ENCODE peak calls at places on chromosome 10, in seven cellular contexts. One of them, this sample, is unnamed.

GRCh38 chr10:6204063-6204340 is 1.3 kb downstream of the PFKFB3 start:
- DNase-seq in stromal cell of bone marrow: no peak
- DNase-seq in cortex of kidney: no peak
- DNase-seq in GM23338: peak; percentile 47
- DNase-seq in nephron progenitor cell: peak; percentile 65
- DNase-seq in chondrocyte: no peak
- DNase-seq in memory B cell: peak; percentile 32
- DNase-seq in this sample: peak; percentile 24

GRCh38 chr10:102654969-102655368 is 10.7 kb downstream of the TRIM8 start:
- DNase-seq in nephron progenitor cell: no peak
- DNase-seq in chondrocyte: no peak
- DNase-seq in GM23338: no peak
- DNase-seq in cortex of kidney: no peak
- DNase-seq in stromal cell of bone marrow: no peak
- DNase-seq in memory B cell: no peak
- DNase-seq in this sample: no peak

GRCh38 chr10:126133082-126133620 is 236.8 kb downstream of the FANK1 start:
- DNase-seq in GM23338: no peak
- DNase-seq in memory B cell: no peak
- DNase-seq in stromal cell of bone marrow: no peak
- DNase-seq in nephron progenitor cell: no peak
- DNase-seq in chondrocyte: no peak
- DNase-seq in cortex of kidney: no peak
- DNase-seq in this sample: no peak

GRCh38 chr10:52636874-52637273 is 135.7 kb downstream of the MBL2 start:
- DNase-seq in GM23338: no peak
- DNase-seq in nephron progenitor cell: no peak
- DNase-seq in chondrocyte: no peak
- DNase-seq in cortex of kidney: no peak
- DNase-seq in memory B cell: no peak
- DNase-seq in stromal cell of bone marrow: no peak
- DNase-seq in this sample: no peak

GRCh38 chr10:5861269-5862031 is 28.2 kb downstream of the ANKRD16 start:
- DNase-seq in GM23338: no peak
- DNase-seq in memory B cell: no peak
- DNase-seq in chondrocyte: peak; percentile 8
- DNase-seq in cortex of kidney: no peak
- DNase-seq in stromal cell of bone marrow: peak; percentile 85
- DNase-seq in nephron progenitor cell: no peak
- DNase-seq in this sample: peak; percentile 68

GRCh38 chr10:116653885-116654284 is 33.1 kb downstream of the PNLIPRP2 start:
- DNase-seq in cortex of kidney: no peak
- DNase-seq in chondrocyte: no peak
- DNase-seq in nephron progenitor cell: no peak
- DNase-seq in memory B cell: no peak
- DNase-seq in GM23338: no peak
- DNase-seq in stromal cell of bone marrow: peak; percentile 13
- DNase-seq in this sample: no peak

GRCh38 chr10:95374597-95375209 is 83.9 kb upstream of the PDLIM1 start:
- DNase-seq in stromal cell of bone marrow: peak; percentile 44
- DNase-seq in cortex of kidney: no peak
- DNase-seq in nephron progenitor cell: peak; percentile 83
- DNase-seq in GM23338: peak; percentile 93
- DNase-seq in chondrocyte: no peak
- DNase-seq in memory B cell: peak; percentile 37
- DNase-seq in this sample: peak; percentile 81

GRCh38 chr10:133445268-133445732 is 8.4 kb upstream of the SCART1 start:
- DNase-seq in cortex of kidney: no peak
- DNase-seq in stromal cell of bone marrow: no peak
- DNase-seq in GM23338: no peak
- DNase-seq in memory B cell: no peak
- DNase-seq in chondrocyte: peak; percentile 91
- DNase-seq in nephron progenitor cell: no peak
- DNase-seq in this sample: no peak

GRCh38 chr10:3106908-3107425 is 39.6 kb downstream of the PFKP start:
- DNase-seq in stromal cell of bone marrow: peak; percentile 49
- DNase-seq in memory B cell: no peak
- DNase-seq in GM23338: no peak
- DNase-seq in cortex of kidney: no peak
- DNase-seq in chondrocyte: peak; percentile 10
- DNase-seq in nephron progenitor cell: no peak
- DNase-seq in this sample: no peak

GRCh38 chr10:96369890-96370574 is 11.2 kb upstream of the OPALIN start:
- DNase-seq in cortex of kidney: no peak
- DNase-seq in stromal cell of bone marrow: no peak
- DNase-seq in memory B cell: no peak
- DNase-seq in chondrocyte: no peak
- DNase-seq in GM23338: peak; percentile 12
- DNase-seq in nephron progenitor cell: no peak
- DNase-seq in this sample: peak; percentile 82

GRCh38 chr10:124983321-124983720 is 41.4 kb downstream of the ZRANB1 start:
- DNase-seq in cortex of kidney: no peak
- DNase-seq in memory B cell: no peak
- DNase-seq in GM23338: peak; percentile 36
- DNase-seq in stromal cell of bone marrow: no peak
- DNase-seq in nephron progenitor cell: no peak
- DNase-seq in chondrocyte: no peak
- DNase-seq in this sample: no peak

GRCh38 chr10:3761111-3761686 is 23.8 kb downstream of the KLF6 start:
- DNase-seq in memory B cell: peak; percentile 66
- DNase-seq in stromal cell of bone marrow: no peak
- DNase-seq in cortex of kidney: no peak
- DNase-seq in GM23338: no peak
- DNase-seq in chondrocyte: no peak
- DNase-seq in nephron progenitor cell: no peak
- DNase-seq in this sample: peak; percentile 54

GRCh38 chr10:95601116-95601719 is 40.0 kb upstream of the SORBS1 start:
- DNase-seq in chondrocyte: no peak
- DNase-seq in memory B cell: peak; percentile 21
- DNase-seq in stromal cell of bone marrow: peak; percentile 76
- DNase-seq in nephron progenitor cell: peak; percentile 80
- DNase-seq in GM23338: peak; percentile 98
- DNase-seq in cortex of kidney: no peak
- DNase-seq in this sample: peak; percentile 90

GRCh38 chr10:132714906-132715790 is 70.8 kb downstream of the NKX6-2 start:
- DNase-seq in nephron progenitor cell: peak; percentile 8
- DNase-seq in chondrocyte: peak; percentile 81
- DNase-seq in memory B cell: no peak
- DNase-seq in GM23338: no peak
- DNase-seq in stromal cell of bone marrow: no peak
- DNase-seq in cortex of kidney: no peak
- DNase-seq in this sample: no peak

GRCh38 chr10:28928484-28928883 is 251.2 kb downstream of the BAMBI start:
- DNase-seq in memory B cell: no peak
- DNase-seq in cortex of kidney: no peak
- DNase-seq in GM23338: no peak
- DNase-seq in nephron progenitor cell: no peak
- DNase-seq in chondrocyte: no peak
- DNase-seq in stromal cell of bone marrow: no peak
- DNase-seq in this sample: no peak

GRCh38 chr10:62037166-62037831 is 135.8 kb downstream of the ARID5B start:
- DNase-seq in cortex of kidney: no peak
- DNase-seq in nephron progenitor cell: no peak
- DNase-seq in memory B cell: no peak
- DNase-seq in chondrocyte: no peak
- DNase-seq in GM23338: no peak
- DNase-seq in stromal cell of bone marrow: peak; percentile 68
- DNase-seq in this sample: no peak

GRCh38 chr10:58513189-58514101 is 773 bp downstream of the BICC1 start:
- DNase-seq in stromal cell of bone marrow: peak; percentile 64
- DNase-seq in cortex of kidney: no peak
- DNase-seq in chondrocyte: peak; percentile 48
- DNase-seq in memory B cell: no peak
- DNase-seq in nephron progenitor cell: peak; percentile 46
- DNase-seq in GM23338: peak; percentile 62
- DNase-seq in this sample: peak; percentile 96

GRCh38 chr10:132878091-132878729 is 64.2 kb downstream of the CFAP46 start:
- DNase-seq in stromal cell of bone marrow: no peak
- DNase-seq in chondrocyte: peak; percentile 88
- DNase-seq in nephron progenitor cell: no peak
- DNase-seq in GM23338: no peak
- DNase-seq in cortex of kidney: no peak
- DNase-seq in memory B cell: no peak
- DNase-seq in this sample: no peak